ENCODE peak calls at places on chromosomes 12 and 14, in nine cellular contexts. S is iPS DF 6.9; C is activated T-helper 9 cell treated with anti-CD3 and anti-CD28 coated beads, Interleukin-2, amount 50 U/mL, for 16 hours; H is CD4-positive, alpha-beta memory T cell; Q is CD8-positive, alpha-beta memory T cell; N is ELR; O is memory B cell; V is HS-5; K is AG09309. B is an unnamed sample.

GRCh38 chr14:76117789-76118188 is 33.9 kb upstream of the GPATCH2L start:
- DNase-seq in C (no peak), O (no peak), N (no peak), H (no peak), S (no peak), V (no peak), Q (no peak), K (no peak), B (no peak)

GRCh38 chr14:75566321-75566720 is 12.1 kb upstream of the FLVCR2 start:
- DNase-seq in N (peak), Q (peak), H (peak), V (no peak), O (no peak), S (no peak), C (peak), K (no peak), B (no peak)

GRCh38 chr14:61398221-61398620 is 76.8 kb downstream of the PRKCH start:
- DNase-seq in C (no peak), S (no peak), Q (no peak), H (no peak), N (no peak), K (no peak), O (no peak), V (no peak), B (no peak)

GRCh38 chr14:24887623-24888304 is 162.2 kb downstream of the STXBP6 start:
- DNase-seq in Q (no peak), S (no peak), C (no peak), H (no peak), K (no peak), V (no peak), N (no peak), O (no peak), B (no peak)

GRCh38 chr12:87152084-87152483 is 877.1 kb downstream of the C12orf50 start:
- DNase-seq in K (no peak), S (no peak), O (no peak), H (no peak), Q (no peak), V (no peak), C (no peak), N (no peak), B (no peak)

GRCh38 chr12:43550831-43551270 is 1.2 kb downstream of the ADAMTS20 start:
- DNase-seq in Q (no peak), O (no peak), H (no peak), C (no peak), N (no peak), V (no peak), K (no peak), S (peak), B (no peak)

GRCh38 chr14:56754966-56755365 is 55.3 kb downstream of the OTX2 start:
- DNase-seq in H (no peak), V (no peak), K (no peak), N (no peak), Q (no peak), S (no peak), O (no peak), C (no peak), B (no peak)

GRCh38 chr12:45703942-45704341 is 25.6 kb upstream of the ARID2 start:
- DNase-seq in Q (no peak), N (peak), C (no peak), V (no peak), H (no peak), O (no peak), K (no peak), S (no peak), B (no peak)

GRCh38 chr12:108515916-108516315 is 839 bp downstream of the FICD start:
- DNase-seq in H (no peak), O (no peak), S (no peak), K (no peak), N (no peak), V (no peak), C (no peak), Q (no peak), B (no peak)

GRCh38 chr14:56422703-56423213 is 156.8 kb upstream of the TMEM260 start:
- DNase-seq in Q (no peak), O (no peak), K (peak), H (peak), C (no peak), V (peak), S (peak), N (peak), B (peak)

GRCh38 chr14:102782974-102783373 is 5.7 kb downstream of the TRAF3 start:
- DNase-seq in N (no peak), S (no peak), V (no peak), O (no peak), H (no peak), Q (no peak), K (no peak), C (no peak), B (no peak)

GRCh38 chr12:132533584-132533958 is 43.6 kb downstream of the FBRSL1 start:
- DNase-seq in O (no peak), N (no peak), V (no peak), S (no peak), C (no peak), K (no peak), Q (no peak), H (no peak), B (no peak)

GRCh38 chr12:27822076-27822712 is 42.2 kb upstream of the MANSC4 start:
- DNase-seq in V (peak), H (peak), O (peak), S (no peak), Q (peak), N (peak), C (peak), K (peak), B (peak)

GRCh38 chr14:68291820-68292219 is 472.2 kb downstream of the RAD51B start:
- DNase-seq in N (no peak), Q (no peak), S (peak), H (no peak), O (no peak), C (no peak), V (no peak), K (no peak), B (no peak)

GRCh38 chr12:89695100-89695499 is 13.5 kb downstream of the ATP2B1 start:
- DNase-seq in O (no peak), K (no peak), C (no peak), V (no peak), Q (no peak), S (no peak), N (peak), H (no peak), B (no peak)

GRCh38 chr14:95054346-95055280 is 102.7 kb downstream of the DICER1 start:
- DNase-seq in N (no peak), V (no peak), H (no peak), C (no peak), Q (no peak), S (no peak), K (no peak), O (no peak), B (no peak)

GRCh38 chr14:55411426-55412389 is at the start of gene ATG14:
- DNase-seq in V (no peak), Q (peak), C (peak), K (peak), S (peak), N (peak), H (peak), O (peak), B (peak)

GRCh38 chr12:41983394-41983793 is 161.3 kb downstream of the GXYLT1 start:
- DNase-seq in O (no peak), C (no peak), N (no peak), K (no peak), H (no peak), V (no peak), S (no peak), Q (no peak), B (no peak)

GRCh38 chr12:84874125-84874824 is 38.3 kb downstream of the SLC6A15 start:
- DNase-seq in K (peak), N (peak), O (peak), C (no peak), S (no peak), V (peak), H (peak), Q (no peak), B (peak)

GRCh38 chr12:84842406-84843013 is 70.1 kb downstream of the SLC6A15 start:
- DNase-seq in S (peak), K (peak), C (no peak), H (peak), V (peak), O (peak), Q (no peak), N (peak), B (no peak)

GRCh38 chr14:102928412-102929348 is 6.2 kb downstream of the AMN start:
- DNase-seq in S (no peak), H (peak), Q (peak), K (no peak), C (peak), V (no peak), N (peak), O (peak), B (peak)

GRCh38 chr12:42552822-42553221 is 36.7 kb downstream of the PRICKLE1 start:
- DNase-seq in O (no peak), S (no peak), V (no peak), K (no peak), C (no peak), H (no peak), Q (no peak), N (no peak), B (no peak)

GRCh38 chr12:57193706-57194245 is 22.8 kb upstream of the NXPH4 start:
- DNase-seq in C (no peak), S (no peak), O (no peak), V (no peak), K (no peak), N (no peak), Q (no peak), H (no peak), B (no peak)

GRCh38 chr12:131147894-131148293 is 194.2 kb downstream of the ADGRD1 start:
- DNase-seq in S (no peak), Q (no peak), N (no peak), C (no peak), O (no peak), H (no peak), V (no peak), K (no peak), B (no peak)

GRCh38 chr12:91413591-91413990 is 231.0 kb upstream of the DCN start:
- DNase-seq in K (peak), S (no peak), V (peak), C (no peak), H (no peak), Q (no peak), O (no peak), N (peak), B (no peak)

GRCh38 chr12:81992461-81992860 is 233.3 kb upstream of the PPFIA2 start:
- DNase-seq in N (no peak), S (peak), O (no peak), H (peak), Q (no peak), K (no peak), V (no peak), C (no peak), B (peak)

GRCh38 chr12:130494736-130495135 is 157.0 kb downstream of the PIWIL1 start:
- DNase-seq in C (no peak), N (no peak), H (no peak), S (no peak), Q (no peak), O (no peak), V (no peak), K (no peak), B (no peak)

GRCh38 chr14:91968280-91968679 is 20.8 kb upstream of the FBLN5 start:
- DNase-seq in O (no peak), V (no peak), N (no peak), H (peak), C (no peak), S (no peak), K (no peak), Q (peak), B (peak)

GRCh38 chr12:42336286-42336685 is 10.3 kb downstream of the PPHLN1 start:
- DNase-seq in H (no peak), O (no peak), K (no peak), N (no peak), S (no peak), C (no peak), V (no peak), Q (no peak), B (no peak)

GRCh38 chr12:15721716-15722115 is 67.5 kb downstream of the EPS8 start:
- DNase-seq in O (no peak), K (no peak), S (no peak), Q (no peak), N (peak), V (no peak), H (no peak), C (no peak), B (no peak)

GRCh38 chr12:48027183-48028002 is 23.1 kb upstream of the COL2A1 start:
- DNase-seq in O (no peak), C (no peak), Q (no peak), N (no peak), V (no peak), K (no peak), S (no peak), H (no peak), B (no peak)

B was measured in immature natural killer cell.